ENCODE peak calls at places on chromosomes 7 and 10, in four cellular contexts. D is right atrium auricular region, J is thoracic aorta, F is BJ. Z is an unnamed sample. For H3K36me3 and H3K27me3, the result is how much of the 10 kb centered on the place peaks cover.

GRCh38 chr10:61907011-61907410 is 5.5 kb downstream of the ARID5B start:
- DNase-seq in D (no peak), F (no peak), J (no peak), Z (no peak)

GRCh38 chr7:145928937-145929336 is 187.7 kb upstream of the CNTNAP2 start:
- DNase-seq in F (no peak), J (no peak), D (no peak), Z (no peak)

GRCh38 chr7:144835166-144835611 is 664 bp downstream of the TPK1 start:
- DNase-seq in F (no peak), J (no peak), D (no peak), Z (no peak)

GRCh38 chr10:113441871-113442270 is 111.0 kb upstream of the HABP2 start:
- DNase-seq in J (no peak), D (no peak), F (no peak), Z (no peak)

GRCh38 chr7:91089382-91089963 is 174.8 kb upstream of the FZD1 start:
- DNase-seq in F (no peak), J (no peak), D (no peak), Z (peak)

GRCh38 chr7:96870934-96871333 is 134.4 kb upstream of the DLX6 start:
- DNase-seq in F (no peak), J (no peak), D (no peak), Z (no peak)

GRCh38 chr7:28599411-28599810 is 187.1 kb downstream of the CREB5 start:
- DNase-seq in J (no peak), D (no peak), F (no peak), Z (no peak)

GRCh38 chr7:40870108-40870507 is 735.3 kb downstream of the SUGCT start:
- DNase-seq in J (no peak), D (no peak), F (no peak), Z (no peak)

GRCh38 chr10:92200564-92200963 is 90.3 kb downstream of the CPEB3 start:
- DNase-seq in F (no peak), J (no peak), D (no peak), Z (no peak)

GRCh38 chr7:73679709-73680108 is 3.5 kb downstream of the DNAJC30 start:
- DNase-seq in D (no peak), J (no peak), F (no peak), Z (no peak)

GRCh38 chr10:132701099-132701845 is 84.7 kb downstream of the NKX6-2 start:
- DNase-seq in D (no peak), J (no peak), F (no peak), Z (no peak)

GRCh38 chr10:86304436-86304835 is 62.2 kb downstream of the GRID1 start:
- DNase-seq in F (no peak), D (no peak), J (no peak), Z (no peak)

GRCh38 chr7:3243680-3244079 is 57.4 kb upstream of the SDK1 start:
- DNase-seq in F (no peak), D (no peak), J (no peak), Z (no peak)

GRCh38 chr7:149859369-149859768 is 14.4 kb upstream of the ATP6V0E2 start:
- DNase-seq in D (no peak), F (no peak), J (no peak), Z (no peak)

GRCh38 chr7:98877692-98878364 is 504 bp upstream of the TRRAP start:
- DNase-seq in F (no peak), J (no peak), D (no peak), Z (no peak)

GRCh38 chr7:1692500-1693418 is 22.7 kb downstream of the ELFN1 start:
- DNase-seq in D (no peak), F (no peak), J (no peak), Z (no peak)

GRCh38 chr7:77327932-77328628 is 88.1 kb downstream of the GSAP start:
- DNase-seq in F (no peak), J (no peak), D (no peak), Z (peak)

GRCh38 chr10:28913850-28914249 is 236.5 kb downstream of the BAMBI start:
- DNase-seq in D (peak), J (no peak), F (no peak), Z (no peak)

GRCh38 chr10:35986756-35987467 is 344.8 kb upstream of the FZD8 start:
- DNase-seq in D (no peak), J (no peak), F (no peak), Z (no peak)

GRCh38 chr7:101817031-101817929 is at the start of gene CUX1:
- DNase-seq in D (no peak), F (no peak), J (no peak), Z (no peak)

GRCh38 chr10:103470755-103471653 is 8.0 kb downstream of the CALHM3 start:
- DNase-seq in F (no peak), D (peak), J (no peak), Z (peak)

GRCh38 chr10:124744688-124745055 is 494 bp upstream of the FAM53B start:
- DNase-seq in D (no peak), F (no peak), J (no peak), Z (no peak)

GRCh38 chr7:155027879-155028278 is 25.0 kb upstream of the PAXIP1 start:
- DNase-seq in F (no peak), D (no peak), J (no peak), Z (no peak)

DNA sequence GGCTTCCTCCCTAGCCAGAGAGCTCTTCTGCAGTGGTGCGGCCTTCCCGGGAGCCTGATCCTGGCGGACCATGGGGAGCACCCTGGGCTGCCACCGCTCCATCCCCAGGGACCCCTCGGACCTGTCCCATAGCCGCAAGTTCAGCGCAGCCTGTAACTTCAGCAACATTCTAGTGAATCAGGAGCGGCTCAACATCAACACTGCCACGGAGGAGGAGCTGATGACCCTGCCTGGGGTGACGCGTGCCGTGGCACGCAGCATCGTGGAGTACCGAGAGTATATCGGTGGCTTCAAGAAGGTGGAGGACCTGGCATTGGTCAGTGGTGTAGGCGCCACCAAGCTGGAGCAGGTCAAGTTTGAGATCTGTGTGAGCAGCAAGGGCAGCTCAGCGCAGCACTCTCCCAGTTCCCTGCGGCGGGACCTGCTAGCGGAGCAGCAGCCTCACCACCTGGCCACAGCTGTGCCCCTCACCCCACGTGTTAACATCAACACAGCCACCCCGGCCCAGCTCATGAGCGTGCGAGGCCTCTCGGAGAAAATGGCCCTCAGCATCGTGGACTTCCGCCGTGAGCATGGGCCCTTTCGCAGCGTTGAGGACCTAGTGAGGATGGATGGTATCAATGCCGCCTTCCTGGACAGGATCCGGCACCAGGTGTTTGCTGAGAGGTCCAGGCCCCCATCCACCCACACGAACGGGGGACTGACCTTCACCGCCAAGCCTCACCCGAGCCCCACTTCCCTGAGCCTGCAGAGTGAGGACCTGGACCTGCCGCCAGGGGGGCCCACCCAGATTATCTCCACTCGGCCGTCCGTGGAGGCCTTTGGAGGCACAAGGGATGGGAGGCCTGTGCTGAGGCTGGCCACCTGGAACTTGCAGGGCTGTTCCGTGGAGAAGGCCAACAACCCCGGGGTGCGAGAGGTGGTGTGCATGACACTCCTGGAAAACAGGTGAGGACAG is 1.5 kb downstream of the EEPD1 start:
- DNase-seq in J (no peak), D (no peak), F (no peak), Z (no peak)
- H3K4me3 ChIP-seq in J (peak), D (peak), F (peak), Z (peak)

DNA sequence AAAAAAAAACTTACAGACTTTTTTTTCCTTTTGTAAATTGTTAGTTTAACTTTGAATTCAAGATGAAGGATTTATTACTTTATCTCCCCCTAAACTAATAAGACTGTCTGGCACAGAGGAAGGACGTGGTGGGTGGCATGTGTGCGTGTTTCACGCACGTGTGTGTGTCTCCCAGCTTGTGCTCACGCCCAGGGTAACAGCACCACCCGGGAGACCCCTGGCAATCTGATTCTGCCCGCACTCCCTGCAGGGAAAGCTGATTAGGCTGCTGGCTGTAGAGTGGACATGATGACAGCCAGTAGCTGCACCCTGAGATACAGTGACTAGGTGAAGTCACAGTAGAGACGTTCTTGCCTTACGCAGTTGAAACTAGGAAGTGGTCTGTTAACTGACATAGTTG is 25.3 kb downstream of the WIPI2 start:
- DNase-seq in F (no peak), D (no peak), J (no peak), Z (no peak)
- H3K36me3 ChIP-seq in F (under half), D (half or more), J (under half), Z (half or more)

DNA sequence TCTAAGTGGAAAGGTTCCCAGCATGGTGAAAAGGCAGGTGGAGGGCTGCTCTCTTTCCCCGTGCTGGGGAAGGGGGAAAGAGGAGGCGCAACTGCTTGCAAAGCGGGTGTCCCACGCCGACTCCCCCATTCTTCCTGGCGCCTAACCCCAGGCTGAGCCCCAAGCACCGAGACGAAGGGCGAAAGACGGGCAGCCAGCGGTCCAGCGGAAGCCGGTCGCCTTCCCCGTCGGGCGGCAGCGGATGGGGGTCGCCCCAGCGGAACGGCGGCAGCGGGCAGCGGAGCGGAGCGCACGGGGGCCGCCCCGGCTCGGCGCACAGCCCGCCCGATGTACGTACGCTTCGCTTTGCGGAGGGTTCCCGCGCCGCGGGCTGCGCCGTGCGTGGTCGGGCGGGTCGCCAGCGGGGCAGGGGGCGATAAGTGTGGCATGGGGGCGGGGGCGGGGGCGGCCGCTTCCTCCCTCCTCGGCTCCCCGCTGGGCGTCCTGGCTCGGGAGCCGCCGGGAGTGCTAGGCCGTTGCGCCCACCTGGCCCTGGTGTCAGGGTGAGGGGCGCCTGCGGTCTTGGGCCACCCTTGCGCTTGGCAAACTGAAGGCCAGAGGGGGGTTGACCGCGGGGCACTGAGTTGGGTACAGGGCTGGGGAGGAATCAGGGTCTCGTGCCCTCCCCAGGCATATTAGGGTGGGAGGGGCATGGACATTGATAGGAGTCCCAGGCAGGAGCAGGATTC is 35.2 kb upstream of the HSPB1 start:
- DNase-seq in J (no peak), D (no peak), F (no peak), Z (no peak)
- H3K27me3 ChIP-seq in J (under half), D (under half), F (under half), Z (under half)

GRCh38 chr7:151249732-151250072 is 1.2 kb upstream of the SMARCD3 start:
- DNase-seq in J (no peak), F (no peak), D (no peak), Z (no peak)
- H3K4me3 ChIP-seq in J (peak), F (no peak), D (peak), Z (no peak)

GRCh38 chr7:27236053-27236410 is 6.6 kb upstream of the EVX1 start:
- DNase-seq in D (no peak), J (no peak), F (no peak), Z (no peak)

GRCh38 chr7:27238979-27239779 is 3.4 kb upstream of the EVX1 start:
- DNase-seq in D (no peak), F (no peak), J (no peak), Z (no peak)

GRCh38 chr7:27235387-27236052 is 7.1 kb upstream of the EVX1 start:
- DNase-seq in F (no peak), J (no peak), D (no peak), Z (no peak)

GRCh38 chr7:27239780-27240731 is 2.5 kb upstream of the EVX1 start:
- DNase-seq in F (no peak), D (no peak), J (no peak), Z (no peak)

DNA sequence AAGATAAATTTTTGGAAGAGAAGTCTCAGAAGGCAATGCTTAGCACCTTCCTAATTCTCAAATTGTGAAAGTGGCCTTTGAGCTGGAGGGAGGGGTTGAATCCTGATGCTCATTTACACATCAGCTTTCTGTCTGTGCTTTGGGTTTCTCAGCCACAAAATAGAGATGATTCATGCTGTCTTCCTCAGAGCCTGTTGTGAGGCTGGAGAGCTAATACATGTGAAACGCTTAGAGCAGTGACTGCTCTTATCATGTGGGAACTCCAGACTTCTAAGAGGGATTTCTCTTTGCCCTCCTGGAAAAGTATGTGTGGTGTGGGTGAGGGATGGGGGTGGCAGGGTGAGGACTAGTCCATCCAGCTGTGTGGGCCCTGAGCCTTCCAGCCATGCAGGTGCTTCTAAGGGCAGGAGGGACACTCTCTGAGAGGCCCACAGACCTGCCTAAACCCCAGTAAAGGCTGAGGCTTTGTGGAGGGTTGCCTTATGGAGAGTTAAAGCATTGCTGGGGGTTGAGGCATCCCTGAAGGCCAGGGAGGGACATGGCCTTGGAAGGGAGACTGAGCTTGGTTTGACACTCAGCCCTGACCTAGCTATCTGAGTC is 4.8 kb upstream of the EVX1 start:
- DNase-seq in F (no peak), J (no peak), D (no peak), Z (no peak)
- H3K36me3 ChIP-seq in F (under half), J (under half), D (under half), Z (under half)

DNA sequence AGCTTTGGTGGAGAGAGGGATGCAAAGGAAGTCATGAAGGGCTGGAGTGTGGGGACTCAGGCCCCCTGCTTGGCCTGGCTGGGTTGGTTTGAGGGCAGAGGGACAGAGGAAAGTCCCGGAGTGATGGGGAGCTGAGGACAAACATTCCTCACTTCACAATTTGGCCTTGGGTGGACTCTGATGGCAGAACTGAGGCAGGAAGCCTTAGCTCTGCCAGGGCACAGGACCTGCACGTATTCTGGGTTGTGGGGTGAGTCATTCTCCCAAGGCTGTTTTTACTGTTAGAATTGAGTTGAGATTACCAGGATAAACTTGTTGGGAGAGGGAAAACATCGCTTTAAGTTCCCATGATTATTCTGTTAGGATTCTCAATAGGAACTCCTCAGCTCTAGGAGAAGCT is 2.6 kb downstream of the GOLGA7B start:
- DNase-seq in D (no peak), F (no peak), J (no peak), Z (no peak)
- H3K27me3 ChIP-seq in D (under half), F (under half), J (under half), Z (under half)

DNA sequence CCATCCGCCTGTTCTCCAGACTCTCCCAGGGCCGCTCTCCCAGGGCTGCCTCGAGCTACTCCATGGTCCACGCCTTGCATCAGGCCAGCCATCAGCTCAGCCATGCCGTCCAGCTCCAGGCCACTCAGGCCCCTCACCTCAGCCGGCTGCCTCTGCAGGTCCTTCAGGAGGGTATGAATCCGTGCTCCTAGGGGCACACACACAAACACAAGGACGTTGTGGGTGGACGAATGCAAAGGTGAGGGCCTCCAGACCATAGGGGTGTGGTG is 449.4 kb downstream of the PTPRN2 start:
- DNase-seq in J (no peak), F (no peak), D (no peak), Z (no peak)
- H3K4me3 ChIP-seq in J (no peak), F (no peak), D (no peak), Z (no peak)

GRCh38 chr7:92115821-92116220 is 18.5 kb downstream of the CYP51A1 start:
- DNase-seq in F (no peak), D (no peak), J (no peak), Z (no peak)

GRCh38 chr7:92108821-92109220 is 25.5 kb downstream of the CYP51A1 start:
- DNase-seq in F (no peak), D (no peak), J (no peak), Z (no peak)

GRCh38 chr7:92110857-92111256 is 23.4 kb downstream of the CYP51A1 start:
- DNase-seq in F (no peak), D (no peak), J (no peak), Z (no peak)
- H3K36me3 ChIP-seq in F (under half), D (under half), J (under half), Z (under half)